ENCODE peak calls at places on chromosome 19, in six cellular contexts. D, A, R, G, W and K are unnamed samples.

GRCh38 chr19:3699071-3699740 is 1.1 kb downstream of the PIP5K1C start:
- DNase-seq in D (no peak), W (peak), G (peak), R (peak), A (peak), K (no peak)

GRCh38 chr19:48636859-48637448 is at the start of gene DBP:
- DNase-seq in A (peak), W (no peak), R (no peak), D (no peak), G (peak), K (no peak)

GRCh38 chr19:47729468-47729798 is 15.9 kb upstream of the NOP53 start:
- DNase-seq in G (no peak), D (no peak), A (peak), W (no peak), R (no peak), K (no peak)

GRCh38 chr19:1945899-1946298 is 4.9 kb downstream of the CSNK1G2 start:
- DNase-seq in G (peak), D (no peak), W (no peak), A (no peak), R (no peak), K (peak)

GRCh38 chr19:52492991-52493470 is 34.4 kb upstream of the ZNF808 start:
- DNase-seq in D (no peak), R (no peak), A (no peak), W (no peak), G (peak), K (no peak)

GRCh38 chr19:47723573-47723923 is 10.3 kb downstream of the EHD2 start:
- DNase-seq in R (no peak), G (no peak), W (no peak), D (no peak), A (peak), K (no peak)

GRCh38 chr19:8611391-8611883 is 922 bp upstream of the ADAMTS10 start:
- DNase-seq in D (no peak), W (no peak), G (no peak), R (no peak), A (peak), K (no peak)

GRCh38 chr19:29484876-29485275 is 40.9 kb upstream of the VSTM2B start:
- DNase-seq in D (no peak), W (no peak), G (no peak), A (no peak), R (no peak), K (no peak)

GRCh38 chr19:8366961-8367326 is 3.0 kb downstream of the ANGPTL4 start:
- DNase-seq in G (no peak), R (no peak), D (no peak), A (no peak), W (no peak), K (no peak)

DNA sequence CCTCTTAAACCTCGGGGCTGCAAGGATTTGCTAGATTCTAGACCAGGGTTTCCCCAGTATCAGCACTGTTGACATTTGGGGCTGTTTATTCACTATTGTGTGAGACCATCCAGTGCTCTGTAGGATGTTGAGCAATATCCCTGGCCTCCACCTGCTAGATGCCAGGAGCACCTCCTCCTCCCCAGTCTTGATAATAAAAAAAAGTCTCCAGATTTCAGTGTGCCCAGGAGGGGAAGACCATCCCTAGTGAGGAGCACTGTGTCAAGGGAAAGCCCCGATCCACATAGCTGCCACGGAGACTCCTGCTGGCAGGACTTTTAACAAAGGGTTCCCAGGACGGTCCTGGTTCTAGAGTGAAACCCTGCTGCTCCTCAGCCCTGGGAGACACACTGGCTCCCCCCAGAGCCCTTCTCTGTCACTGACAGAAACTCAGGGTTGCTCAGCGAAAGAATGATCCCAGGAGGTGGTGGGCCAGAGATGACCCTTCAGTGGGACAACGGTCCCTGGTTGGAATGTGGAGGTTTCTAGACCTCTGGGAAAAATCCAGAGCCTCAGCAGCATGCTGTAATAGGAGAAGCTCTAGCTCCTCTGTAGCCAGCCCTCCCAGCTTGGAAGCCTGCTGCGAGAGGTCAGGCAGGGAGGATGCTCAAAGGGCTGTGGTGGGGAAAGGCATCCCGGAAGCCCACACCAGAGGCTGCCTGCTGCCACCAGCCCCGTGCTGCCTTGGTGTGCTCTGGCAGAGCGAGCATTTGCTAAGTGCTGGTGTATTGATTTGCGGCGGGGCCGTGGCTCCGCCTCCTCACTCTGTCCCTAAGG is 20.3 kb downstream of the LYL1 start:
- DNase-seq in W (no peak), R (no peak), D (no peak), A (no peak), G (peak), K (no peak)
- TF ChIP-seq CTCF in W (no peak), R (peak), D (peak), A (peak), G (peak), K (peak)

DNA sequence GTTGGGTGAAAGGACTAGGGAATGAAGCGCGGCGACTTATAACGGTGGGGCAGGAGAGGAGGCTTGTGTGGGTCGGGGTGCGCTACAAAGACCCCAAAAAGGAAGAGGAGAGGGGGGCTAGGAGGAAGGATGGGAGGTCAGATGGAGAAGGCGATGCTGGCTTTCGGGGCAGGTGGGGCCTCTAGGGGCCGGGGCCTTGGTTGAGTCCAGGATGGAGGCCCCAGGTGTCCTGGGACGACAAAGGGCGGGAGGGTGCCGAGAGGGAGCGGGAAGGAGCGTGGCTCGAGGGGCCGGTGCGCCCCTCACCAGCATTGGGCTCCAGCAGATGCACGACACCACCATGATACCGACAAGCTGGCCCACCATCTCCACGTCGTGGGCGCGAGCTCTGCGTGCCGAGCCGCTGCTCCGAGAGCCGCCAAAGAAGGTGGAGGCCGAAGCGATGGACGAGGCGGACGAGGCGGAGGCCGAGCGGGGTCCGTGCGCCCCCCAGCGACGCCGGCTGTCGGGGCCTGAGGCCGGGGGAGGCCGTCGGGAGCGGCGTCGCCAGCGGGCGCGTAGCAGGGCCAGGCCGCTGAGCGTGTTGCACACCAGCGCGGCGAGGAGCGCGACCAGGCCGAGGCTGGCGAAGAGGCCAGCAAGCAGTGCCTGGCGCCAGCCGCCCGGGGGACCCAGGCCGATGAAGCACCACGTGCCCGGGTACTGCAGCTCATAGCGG is 1.9 kb downstream of the PTGER1 start:
- DNase-seq in W (no peak), A (no peak), R (peak), G (no peak), D (no peak), K (no peak)
- TF ChIP-seq CTCF in W (no peak), A (no peak), R (peak), G (no peak), D (no peak), K (no peak)

DNA sequence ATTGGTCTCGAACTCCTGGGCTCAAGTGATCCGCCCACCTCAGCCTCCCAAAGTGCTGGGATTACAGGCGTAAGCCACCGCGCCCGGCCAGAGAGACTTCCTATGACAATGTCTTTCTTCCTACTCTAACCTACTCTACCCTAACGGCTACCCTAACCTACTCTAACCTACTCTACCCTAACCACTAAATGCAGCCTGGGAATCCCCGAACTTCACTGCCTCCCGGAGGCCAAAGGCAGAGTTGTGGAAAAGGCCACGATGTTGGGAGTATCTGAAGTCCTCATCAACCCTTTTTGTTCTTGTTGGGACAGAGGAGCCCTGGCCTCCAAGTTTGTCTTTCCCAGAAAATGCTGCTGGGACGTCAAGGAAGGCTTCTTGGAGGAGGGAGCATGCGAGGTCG is 967 bp upstream of the NR2C2AP start:
- DNase-seq in A (no peak), G (no peak), W (no peak), D (no peak), R (no peak), K (no peak)
- TF ChIP-seq CTCF in A (no peak), G (no peak), W (no peak), D (no peak), R (no peak), K (no peak)

DNA sequence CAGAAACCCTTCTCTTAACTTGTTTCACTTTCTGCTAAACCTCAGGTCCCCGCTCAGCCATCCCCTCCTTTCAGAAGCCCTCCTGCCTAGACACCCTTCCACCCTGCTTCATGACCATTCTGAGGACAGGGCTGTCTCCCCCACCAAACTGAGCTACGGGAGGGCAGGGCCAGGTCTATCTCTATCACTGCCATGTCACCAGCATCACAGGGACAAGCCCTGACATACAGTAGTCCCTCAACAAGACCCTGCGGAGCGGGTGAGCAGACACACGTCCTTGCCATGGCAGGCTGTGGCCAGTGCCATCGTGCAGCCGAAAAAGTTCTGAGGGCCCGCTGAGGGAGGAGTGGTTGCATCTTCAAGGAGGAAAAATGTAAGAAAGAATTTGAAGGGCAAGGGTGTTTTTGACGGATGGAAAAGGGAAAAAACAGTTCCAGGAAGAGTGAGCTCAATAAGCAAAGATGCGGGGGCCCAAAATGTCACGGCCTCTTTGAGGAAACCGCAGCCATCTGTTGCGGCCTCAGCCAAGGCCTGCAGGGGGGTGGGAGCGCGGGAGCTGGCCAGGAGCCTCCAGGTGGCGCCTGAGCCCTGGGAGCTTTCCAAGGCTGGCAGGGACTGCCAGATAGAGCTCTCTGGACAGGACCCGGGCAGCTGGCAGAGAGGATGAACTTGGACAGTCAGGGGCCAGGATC is 8.1 kb downstream of the PTGIR start:
- DNase-seq in A (no peak), D (no peak), R (peak), W (no peak), G (peak), K (peak)
- TF ChIP-seq CTCF in A (peak), D (peak), R (peak), W (no peak), G (peak), K (peak)

DNA sequence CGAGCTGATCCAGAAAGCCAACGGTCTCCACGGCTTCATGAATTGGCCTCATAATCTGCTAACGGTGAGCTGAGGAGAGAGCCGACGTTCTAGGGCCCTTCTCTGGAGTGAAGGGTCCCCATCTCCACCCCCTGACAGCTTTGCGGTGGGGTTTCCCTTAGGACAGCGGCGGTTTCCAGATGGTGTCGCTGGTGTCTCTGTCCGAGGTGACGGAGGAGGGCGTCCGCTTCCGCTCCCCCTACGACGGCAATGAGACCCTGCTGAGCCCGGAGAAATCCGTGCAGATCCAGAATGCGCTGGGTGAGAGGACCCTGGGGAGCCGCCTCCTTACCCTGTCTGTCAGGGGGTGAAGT is 692 bp downstream of the QTRT1 start:
- DNase-seq in G (peak), D (no peak), W (peak), A (no peak), R (peak), K (peak)
- TF ChIP-seq CTCF in G (no peak), D (no peak), W (no peak), A (no peak), R (peak), K (peak)

GRCh38 chr19:13980340-13980739 is 25.8 kb downstream of the RFX1 start:
- DNase-seq in A (no peak), G (no peak), D (no peak), R (no peak), W (no peak), K (no peak)

GRCh38 chr19:13981021-13981420 is 25.1 kb downstream of the RFX1 start:
- DNase-seq in A (no peak), W (no peak), R (no peak), G (no peak), D (no peak), K (no peak)

GRCh38 chr19:13982773-13983172 is 23.3 kb downstream of the RFX1 start:
- DNase-seq in A (no peak), D (no peak), G (no peak), R (no peak), W (no peak), K (no peak)

GRCh38 chr19:13981988-13982501 is 24.1 kb downstream of the RFX1 start:
- DNase-seq in R (no peak), A (no peak), D (no peak), G (no peak), W (no peak), K (no peak)

GRCh38 chr19:13981467-13981866 is 24.7 kb downstream of the RFX1 start:
- DNase-seq in W (no peak), G (no peak), A (no peak), D (no peak), R (no peak), K (no peak)
- TF ChIP-seq CTCF in W (no peak), G (no peak), A (no peak), D (no peak), R (no peak), K (no peak)

DNA sequence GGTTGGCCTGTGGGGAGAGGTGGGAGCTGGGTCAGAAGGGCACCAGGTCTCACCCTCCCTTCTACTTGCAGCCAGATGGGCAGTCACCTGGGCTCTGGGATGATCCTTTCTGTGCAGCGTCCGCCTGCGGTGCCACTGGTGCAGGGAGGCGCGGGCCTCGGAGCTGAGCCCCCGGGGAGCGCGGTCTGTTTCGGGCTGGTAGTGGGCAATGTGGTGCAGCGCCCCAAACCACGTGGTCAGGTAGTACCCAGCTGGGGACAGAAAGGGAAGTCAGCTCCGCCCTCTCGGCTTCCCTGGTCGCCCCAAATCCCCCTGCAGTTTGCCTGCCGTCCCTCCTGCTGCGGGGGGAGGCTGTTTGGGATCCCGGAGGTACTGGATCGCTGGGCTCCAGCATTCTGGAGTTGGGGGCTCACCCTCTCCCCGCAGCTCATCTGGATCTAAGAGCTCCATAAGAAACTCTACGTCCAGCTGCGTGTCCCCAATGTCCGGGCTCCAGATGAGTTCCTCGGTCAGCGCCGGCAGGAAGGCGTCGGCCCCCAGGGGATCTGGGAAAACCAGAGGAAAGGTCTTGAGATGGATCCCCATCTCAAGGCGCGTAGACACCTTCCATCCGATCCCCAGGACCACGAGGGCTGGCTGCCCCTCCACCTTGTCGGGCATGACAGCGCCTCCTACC is 8.8 kb downstream of the RINL start:
- DNase-seq in G (no peak), R (no peak), D (no peak), A (no peak), W (peak), K (no peak)
- TF ChIP-seq CTCF in G (no peak), R (no peak), D (no peak), A (no peak), W (no peak), K (no peak)

GRCh38 chr19:9711815-9712214 is 36.9 kb upstream of the ZNF562 start:
- DNase-seq in A (no peak), R (no peak), G (no peak), D (no peak), W (no peak), K (no peak)
- TF ChIP-seq CTCF in A (no peak), R (no peak), G (no peak), D (no peak), W (no peak), K (no peak)